ENCODE peak calls at places on chromosome 6, in six cellular contexts. A is mucosa of gallbladder; N is suprapubic skin; R is K562; Z is OCI-LY7; U is activated CD8-positive, alpha-beta T cell treated with anti-CD3 and anti-CD28 coated beads, Interleukin-2, amount 10 ng/mL, durations not matched to agents 7 days and 5 days. J is an unnamed sample.
A peak's percentile ranks its signal among the peaks of the same experiment; 100 is the strongest.

GRCh38 chr6:14396826-14397517 is 279.4 kb downstream of the CD83 start:
- DNase-seq in A (no peak), N (no peak), R (peak; percentile 29), Z (no peak), U (peak; percentile 26), J (no peak)

GRCh38 chr6:169942173-169942572 is 190.8 kb downstream of the ERMARD start:
- DNase-seq in A (no peak), N (no peak), R (no peak), Z (no peak), U (no peak), J (no peak)

GRCh38 chr6:147106759-147107401 is 97.3 kb upstream of the STXBP5 start:
- DNase-seq in A (no peak), N (no peak), R (no peak), Z (no peak), U (no peak), J (no peak)

GRCh38 chr6:148221580-148221979 is 121.1 kb upstream of the SASH1 start:
- DNase-seq in A (no peak), N (no peak), R (no peak), Z (no peak), U (no peak), J (no peak)

GRCh38 chr6:33174784-33175183 is 17.5 kb downstream of the COL11A2 start:
- DNase-seq in A (no peak), N (no peak), R (no peak), Z (no peak), U (no peak), J (no peak)

GRCh38 chr6:68637782-68638181 is 2.7 kb downstream of the ADGRB3 start:
- DNase-seq in A (no peak), N (no peak), R (no peak), Z (no peak), U (no peak), J (no peak)

GRCh38 chr6:16038938-16039337 is 89.9 kb upstream of the MYLIP start:
- DNase-seq in A (no peak), N (no peak), R (no peak), Z (no peak), U (no peak), J (no peak)

GRCh38 chr6:145814035-145814500 is 527 bp downstream of the FBXO30 start:
- DNase-seq in A (no peak), N (no peak), R (no peak), Z (peak; percentile 47), U (peak; percentile 31), J (no peak)

GRCh38 chr6:7541175-7542064 is at the start of gene DSP:
- DNase-seq in A (peak; percentile 78), N (peak; percentile 81), R (peak; percentile 74), Z (no peak), U (peak; percentile 27), J (peak; percentile 80)

J was measured in type B pancreatic cell.